ENCODE peak calls at places on chromosomes 3 and 15, in seven cellular contexts. Z, X, J, S, N, T and A are unnamed samples.

GRCh38 chr3:135125171-135125801 is 330.2 kb downstream of the EPHB1 start:
- DNase-seq in Z (no peak), T (peak), S (peak), X (no peak), N (peak), J (peak), A (no peak)

GRCh38 chr3:128584412-128585020 is 66.1 kb downstream of the RPN1 start:
- DNase-seq in N (peak), T (peak), J (peak), X (peak), S (no peak), Z (peak), A (no peak)

GRCh38 chr3:192875971-192876565 is 41.6 kb downstream of the MB21D2 start:
- DNase-seq in Z (no peak), S (no peak), T (no peak), X (no peak), J (peak), N (no peak), A (no peak)

GRCh38 chr15:74433592-74434259 is at the start of gene SEMA7A:
- DNase-seq in T (peak), Z (peak), J (peak), N (peak), S (peak), X (peak), A (peak)

GRCh38 chr15:77781131-77782051 is 148.7 kb upstream of the LINGO1 start:
- DNase-seq in N (no peak), Z (no peak), X (no peak), J (no peak), T (no peak), S (no peak), A (no peak)

GRCh38 chr3:195195321-195196209 is 75.4 kb downstream of the XXYLT1 start:
- DNase-seq in S (no peak), T (no peak), N (no peak), Z (no peak), J (no peak), X (no peak), A (no peak)

GRCh38 chr3:114078126-114078525 is 21.6 kb downstream of the QTRT2 start:
- DNase-seq in J (no peak), N (no peak), X (no peak), Z (no peak), S (no peak), T (no peak), A (no peak)

GRCh38 chr3:12100784-12101183 is 57.9 kb downstream of the TIMP4 start:
- DNase-seq in Z (no peak), T (no peak), N (no peak), X (no peak), J (no peak), S (no peak), A (no peak)

GRCh38 chr3:70184105-70184504 is 128.3 kb downstream of the MDFIC2 start:
- DNase-seq in J (no peak), X (no peak), T (no peak), Z (no peak), N (no peak), S (no peak), A (no peak)

GRCh38 chr3:55964491-55964980 is 477.4 kb upstream of the WNT5A start:
- DNase-seq in X (no peak), S (no peak), N (no peak), T (no peak), Z (no peak), J (no peak), A (no peak)

GRCh38 chr15:40155270-40155910 is 5.5 kb upstream of the BUB1B start:
- DNase-seq in T (peak), S (no peak), X (no peak), J (no peak), Z (no peak), N (no peak), A (no peak)

GRCh38 chr3:40109641-40110490 is 199.6 kb upstream of the EIF1B start:
- DNase-seq in J (peak), T (peak), Z (no peak), S (no peak), X (peak), N (no peak), A (no peak)

GRCh38 chr3:107206141-107206540 is 171.1 kb upstream of the CCDC54 start:
- DNase-seq in T (no peak), S (peak), N (peak), J (peak), X (peak), Z (no peak), A (no peak)

GRCh38 chr15:79170256-79170664 is 79.7 kb upstream of the RASGRF1 start:
- DNase-seq in N (no peak), X (peak), Z (no peak), J (no peak), T (no peak), S (no peak), A (no peak)

GRCh38 chr3:141708367-141708766 is 29.7 kb upstream of the RNF7 start:
- DNase-seq in N (no peak), T (no peak), X (no peak), S (no peak), Z (no peak), J (no peak), A (no peak)

GRCh38 chr3:181173227-181173626 is 183.7 kb upstream of the DNAJC19 start:
- DNase-seq in Z (no peak), N (no peak), X (no peak), J (no peak), S (no peak), T (no peak), A (no peak)

GRCh38 chr15:57464480-57464879 is 88.2 kb downstream of the CGNL1 start:
- DNase-seq in Z (no peak), J (no peak), N (no peak), T (no peak), X (no peak), S (no peak), A (no peak)

GRCh38 chr15:40298216-40298935 is 9.4 kb downstream of the PLCB2 start:
- DNase-seq in X (no peak), J (no peak), T (no peak), Z (no peak), N (no peak), S (no peak), A (no peak)

GRCh38 chr3:69231929-69232437 is 109.6 kb upstream of the LMOD3 start:
- DNase-seq in N (no peak), S (no peak), J (no peak), X (peak), T (no peak), Z (no peak), A (no peak)

GRCh38 chr3:12004741-12005513 is 739 bp downstream of the SYN2 start:
- DNase-seq in N (no peak), X (peak), T (peak), Z (no peak), S (no peak), J (no peak), A (no peak)

GRCh38 chr3:196969660-196970546 is 1.3 kb upstream of the PIGZ start:
- DNase-seq in J (no peak), S (peak), N (peak), X (peak), Z (no peak), T (peak), A (peak)

GRCh38 chr3:140342668-140343067 is 335.2 kb upstream of the TRIM42 start:
- DNase-seq in S (no peak), Z (no peak), T (no peak), N (no peak), X (no peak), J (no peak), A (no peak)

GRCh38 chr15:72599855-72600464 is 54.5 kb upstream of the GOLGA6B start:
- DNase-seq in Z (no peak), S (peak), N (peak), X (peak), J (peak), T (no peak), A (no peak)

GRCh38 chr15:68420186-68420684 is 11.7 kb downstream of the ITGA11 start:
- DNase-seq in S (no peak), N (no peak), J (peak), Z (no peak), X (no peak), T (peak), A (no peak)
- TF ChIP-seq TAF1 in S (no peak), N (no peak), J (no peak), Z (no peak), X (no peak), T (no peak), A (no peak)

GRCh38 chr3:157119369-157119951 is 40.5 kb downstream of the CCNL1 start:
- DNase-seq in X (no peak), N (peak), S (no peak), J (peak), Z (no peak), T (no peak), A (no peak)
- TF ChIP-seq TAF1 in X (no peak), N (no peak), S (no peak), J (no peak), Z (no peak), T (no peak), A (no peak)

GRCh38 chr3:73575519-73575918 is 49.2 kb downstream of the PDZRN3 start:
- DNase-seq in S (no peak), J (no peak), T (no peak), N (no peak), X (no peak), Z (no peak), A (no peak)
- TF ChIP-seq TAF1 in S (no peak), J (no peak), T (no peak), N (no peak), X (no peak), Z (no peak), A (no peak)

GRCh38 chr3:29267231-29267630 is 13.6 kb upstream of the RBMS3 start:
- DNase-seq in N (no peak), X (no peak), S (no peak), J (no peak), Z (no peak), T (no peak), A (no peak)
- TF ChIP-seq TAF1 in N (no peak), X (no peak), S (no peak), J (no peak), Z (no peak), T (no peak), A (no peak)

DNA sequence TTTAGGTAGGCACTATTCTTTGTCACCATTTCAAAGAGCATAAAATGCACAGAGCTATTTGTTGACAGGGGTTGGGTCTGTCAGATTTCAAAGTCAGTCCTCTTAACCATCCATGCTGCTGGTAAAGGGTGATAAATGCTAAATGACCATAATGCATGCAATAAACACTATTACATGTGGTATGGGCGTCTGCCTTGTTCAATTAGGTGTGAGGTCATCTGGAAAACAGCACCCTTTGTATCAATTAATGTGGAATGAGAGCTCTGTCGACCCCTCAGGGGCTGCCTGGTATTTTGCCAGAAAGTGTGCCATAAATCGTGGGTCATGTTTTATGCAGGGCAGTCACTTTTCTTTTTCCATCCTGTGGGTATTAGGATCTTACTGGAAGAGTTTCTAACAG is 235.6 kb downstream of the SV2B start:
- DNase-seq in J (no peak), X (peak), T (no peak), Z (no peak), N (no peak), S (no peak), A (no peak)
- TF ChIP-seq TAF1 in J (no peak), X (no peak), T (no peak), Z (no peak), N (no peak), S (no peak), A (no peak)

GRCh38 chr3:179073816-179074215 is 2.2 kb upstream of the ZMAT3 start:
- DNase-seq in J (no peak), N (no peak), X (no peak), T (no peak), Z (no peak), S (no peak), A (no peak)

GRCh38 chr3:179071161-179071568 is 444 bp downstream of the ZMAT3 start:
- DNase-seq in N (no peak), T (no peak), J (peak), S (peak), Z (no peak), X (no peak), A (no peak)

GRCh38 chr3:179071569-179072397 is at the start of gene ZMAT3:
- DNase-seq in X (peak), N (peak), T (peak), S (peak), J (peak), Z (no peak), A (peak)

GRCh38 chr3:179076243-179077027 is 4.8 kb upstream of the ZMAT3 start:
- DNase-seq in T (no peak), Z (no peak), J (no peak), X (no peak), S (no peak), N (no peak), A (no peak)

DNA sequence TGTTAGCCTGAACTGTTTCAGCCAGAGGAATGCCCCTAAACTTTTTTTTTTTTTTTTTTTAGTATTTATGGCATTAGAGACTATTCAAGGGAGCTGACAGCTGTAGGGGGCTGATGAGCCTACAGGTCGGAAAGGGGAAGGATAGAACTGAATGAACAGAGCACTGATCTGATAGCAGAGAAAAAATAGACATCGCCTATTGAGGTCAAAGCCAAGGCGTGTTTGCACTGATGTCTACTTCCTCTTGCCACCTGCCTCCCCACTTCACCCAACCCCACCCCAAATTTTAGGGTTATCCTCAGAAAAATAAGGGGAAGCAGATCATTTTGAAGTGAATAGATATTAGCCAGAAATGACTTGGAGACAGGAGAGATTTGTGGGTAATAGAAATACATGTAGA is 3.0 kb upstream of the ZMAT3 start:
- DNase-seq in S (no peak), X (no peak), Z (no peak), J (no peak), T (no peak), N (peak), A (no peak)
- TF ChIP-seq TAF1 in S (no peak), X (no peak), Z (no peak), J (no peak), T (no peak), N (no peak), A (no peak)

DNA sequence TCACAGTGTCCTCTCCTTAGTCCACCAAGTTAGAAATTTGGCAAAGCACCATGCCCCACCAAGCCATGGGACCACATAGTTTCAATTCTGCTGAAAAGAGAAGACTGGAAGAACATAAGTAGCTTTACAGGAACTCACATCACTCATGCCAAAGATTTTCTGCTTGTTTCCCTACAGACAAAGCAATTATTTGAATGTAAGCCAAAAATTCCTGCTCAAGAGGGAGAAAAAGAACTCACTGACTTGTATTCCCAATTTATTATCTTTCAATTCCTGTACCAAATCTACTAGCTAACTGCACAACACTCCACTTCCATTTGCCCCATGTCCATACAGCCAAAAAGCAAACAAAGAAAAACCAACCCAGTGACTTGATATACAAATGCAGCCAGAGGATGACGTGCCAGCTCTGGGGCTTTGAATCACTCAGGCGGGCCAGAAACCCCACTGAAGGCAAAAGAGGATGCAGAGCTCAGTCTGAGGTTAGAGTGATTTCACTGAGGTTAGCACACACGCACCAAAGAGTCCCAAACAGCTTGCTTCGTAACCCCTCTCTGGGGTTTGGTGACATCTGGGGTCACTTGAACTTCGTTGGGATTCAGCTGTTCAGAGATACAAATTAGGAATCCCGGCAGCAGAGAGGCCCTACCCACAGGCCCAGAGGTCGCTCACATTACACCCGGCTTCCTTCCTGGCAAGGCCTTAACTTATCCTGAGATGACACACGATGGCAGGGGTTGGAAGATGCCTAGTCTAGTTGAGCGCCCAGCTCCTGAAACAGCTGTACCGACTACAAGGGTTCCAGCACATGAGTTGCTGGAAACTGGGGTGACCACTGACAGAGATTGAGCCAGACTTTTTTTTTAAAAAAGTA is 1.7 kb downstream of the RFTN1 start:
- DNase-seq in S (peak), T (no peak), J (no peak), Z (peak), N (no peak), X (no peak), A (peak)
- TF ChIP-seq TAF1 in S (peak), T (no peak), J (no peak), Z (peak), N (no peak), X (no peak), A (no peak)

GRCh38 chr3:167372138-167372537 is 8.0 kb downstream of the ZBBX start:
- DNase-seq in X (no peak), Z (no peak), S (no peak), J (no peak), T (no peak), N (no peak), A (no peak)
- TF ChIP-seq TAF1 in X (no peak), Z (no peak), S (no peak), J (no peak), T (no peak), N (no peak), A (no peak)